ENCODE peak calls at places on chromosomes 6 and 20, in ten cellular contexts. I is Peyer's patch; M is activated gamma-delta T cell treated with Interleukin-2 at 50 U/mL for 16 hours; D is body of pancreas; X is activated CD4-positive, alpha-beta T cell treated with anti-CD3 and anti-CD28 coated beads for 1 hour; U is CD8-positive, alpha-beta T cell; S is H54; N is NCI-H2029; K is amygdala; P is astrocyte of the spinal cord. E is an unnamed sample.

GRCh38 chr6:21984551-21984950 is 312.3 kb downstream of the PRL start:
- DNase-seq in I (no peak), U (no peak), S (no peak), X (no peak), K (no peak), P (no peak), M (no peak), D (no peak), N (no peak), E (no peak)

GRCh38 chr6:153947817-153948447 is 91.1 kb upstream of the OPRM1 start:
- DNase-seq in P (peak; percentile 5), D (peak; percentile 29), M (no peak), U (no peak), K (no peak), N (no peak), I (peak; percentile 64), S (peak; percentile 2), X (no peak), E (no peak)

GRCh38 chr20:16701296-16701695 is 28.5 kb upstream of the SNRPB2 start:
- DNase-seq in U (peak; percentile 32), X (no peak), M (peak; percentile 9), N (no peak), S (no peak), K (no peak), D (no peak), I (no peak), P (no peak), E (no peak)

GRCh38 chr6:73050706-73051105 is 174.6 kb downstream of the KHDC1L start:
- DNase-seq in D (no peak), U (no peak), X (no peak), P (no peak), I (no peak), S (no peak), K (no peak), N (no peak), M (no peak), E (no peak)

GRCh38 chr6:4503700-4504099 is 272.5 kb upstream of the CDYL start:
- DNase-seq in N (no peak), D (no peak), U (no peak), K (no peak), I (no peak), S (no peak), M (no peak), X (no peak), P (no peak), E (no peak)

GRCh38 chr6:14758421-14759043 is 487.3 kb upstream of the JARID2 start:
- DNase-seq in I (peak; percentile 56), U (no peak), D (no peak), M (no peak), N (peak; percentile 96), S (no peak), P (no peak), K (no peak), X (no peak), E (no peak)

GRCh38 chr20:57696401-57696961 is 13.3 kb downstream of the PMEPA1 start:
- DNase-seq in X (no peak), I (no peak), P (no peak), N (no peak), S (no peak), U (no peak), K (no peak), D (no peak), M (no peak), E (no peak)

GRCh38 chr6:151431336-151431735 is 20.6 kb downstream of the RMND1 start:
- DNase-seq in N (no peak), U (no peak), K (no peak), X (no peak), M (no peak), D (no peak), I (no peak), P (peak; percentile 22), S (no peak), E (no peak)

GRCh38 chr6:77245026-77245425 is 218.3 kb downstream of the HTR1B start:
- DNase-seq in U (no peak), D (no peak), P (no peak), I (no peak), S (no peak), M (no peak), X (no peak), N (no peak), K (no peak), E (no peak)

GRCh38 chr20:53763707-53764415 is 170.2 kb upstream of the ZNF217 start:
- DNase-seq in D (peak; percentile 59), S (no peak), I (peak; percentile 48), U (no peak), X (no peak), K (no peak), P (peak; percentile 37), N (peak; percentile 71), M (no peak), E (no peak)

GRCh38 chr20:38435555-38435939 is 419 bp upstream of the SNHG17 start:
- DNase-seq in X (no peak), K (no peak), I (no peak), M (no peak), U (no peak), D (no peak), S (no peak), N (no peak), P (peak; percentile 87), E (no peak)

GRCh38 chr6:32151131-32151884 is 431 bp downstream of the PRRT1 start:
- DNase-seq in P (no peak), M (no peak), N (no peak), U (peak; percentile 45), D (no peak), X (no peak), I (no peak), S (no peak), K (no peak), E (no peak)

GRCh38 chr20:50141018-50141675 is 12.4 kb downstream of the PEDS1 start:
- DNase-seq in X (no peak), N (no peak), U (no peak), D (no peak), K (no peak), I (no peak), S (no peak), M (no peak), P (no peak), E (no peak)

GRCh38 chr6:167093922-167094432 is 28.9 kb upstream of the CCR6 start:
- DNase-seq in D (no peak), K (no peak), N (no peak), U (peak; percentile 83), M (peak; percentile 69), P (no peak), S (no peak), X (peak; percentile 50), I (peak; percentile 92), E (no peak)

GRCh38 chr6:45272626-45273025 is 55.5 kb upstream of the RUNX2 start:
- DNase-seq in K (no peak), I (no peak), N (no peak), S (no peak), M (no peak), U (no peak), D (no peak), P (no peak), X (no peak), E (no peak)

GRCh38 chr20:63520939-63521601 is 505 bp downstream of the PPDPF start:
- DNase-seq in P (peak; percentile 62), X (peak; percentile 52), D (peak; percentile 81), U (peak; percentile 74), M (peak; percentile 64), N (peak; percentile 55), S (peak; percentile 75), K (peak; percentile 61), I (peak; percentile 81), E (peak; percentile 86)

GRCh38 chr6:106039836-106040592 is 46.1 kb upstream of the PRDM1 start:
- DNase-seq in M (no peak), X (no peak), U (no peak), S (no peak), N (no peak), K (no peak), I (no peak), D (no peak), P (no peak), E (no peak)

GRCh38 chr20:44690781-44691423 is 24.3 kb upstream of the CCN5 start:
- DNase-seq in P (no peak), K (no peak), S (no peak), U (no peak), X (no peak), I (no peak), N (no peak), M (no peak), D (no peak), E (no peak)

GRCh38 chr6:110681543-110682459 is 133.5 kb downstream of the CDK19 start:
- DNase-seq in D (no peak), K (no peak), P (no peak), S (no peak), I (no peak), X (no peak), M (no peak), U (no peak), N (peak; percentile 55), E (no peak)

GRCh38 chr20:16760431-16761304 is 12.5 kb downstream of the OTOR start:
- DNase-seq in S (no peak), P (no peak), I (no peak), N (no peak), D (peak; percentile 21), M (no peak), X (no peak), U (no peak), K (no peak), E (no peak)

GRCh38 chr6:168700880-168701279 is 259.9 kb downstream of the SMOC2 start:
- DNase-seq in U (no peak), X (no peak), K (no peak), D (no peak), M (no peak), S (no peak), N (peak; percentile 53), I (no peak), P (no peak), E (no peak)

GRCh38 chr20:38159949-38160756 is 4.9 kb downstream of the TGM2 start:
- DNase-seq in U (no peak), N (no peak), P (no peak), S (no peak), M (no peak), K (no peak), X (no peak), I (no peak), D (no peak), E (no peak)

GRCh38 chr6:82720992-82721391 is 344.6 kb downstream of the UBE3D start:
- DNase-seq in P (no peak), K (no peak), X (no peak), U (no peak), M (no peak), N (no peak), S (no peak), I (no peak), D (no peak), E (no peak)

GRCh38 chr6:43698584-43699349 is 11.2 kb upstream of the MRPS18A start:
- DNase-seq in P (peak; percentile 36), S (peak; percentile 47), N (peak; percentile 78), X (no peak), I (peak; percentile 59), M (no peak), U (no peak), K (no peak), D (peak; percentile 26), E (no peak)

GRCh38 chr6:79543411-79543810 is 6.2 kb upstream of the LCA5 start:
- DNase-seq in K (no peak), N (no peak), D (no peak), M (no peak), U (no peak), P (no peak), X (no peak), S (no peak), I (no peak), E (no peak)

GRCh38 chr6:54717849-54718455 is 128.6 kb upstream of the FAM83B start:
- DNase-seq in X (no peak), D (peak; percentile 81), S (peak; percentile 5), N (peak; percentile 56), K (peak; percentile 2), M (peak; percentile 38), I (peak; percentile 90), P (peak; percentile 50), U (no peak), E (no peak)

GRCh38 chr6:118187568-118188164 is 280.6 kb downstream of the SLC35F1 start:
- DNase-seq in S (no peak), X (no peak), D (no peak), P (no peak), K (no peak), I (no peak), U (no peak), M (no peak), N (no peak), E (no peak)

GRCh38 chr6:29509711-29510110 is 22.0 kb upstream of the MAS1L start:
- DNase-seq in P (no peak), X (no peak), S (no peak), I (no peak), N (no peak), U (no peak), K (no peak), M (no peak), D (no peak), E (no peak)

E was measured in 8988T.